ENCODE peak calls at places on chromosomes 2 and 18, in five cellular contexts. One of them, this sample, is unnamed.
A peak's percentile ranks its signal among the peaks of the same experiment; 100 is the strongest.

GRCh38 chr2:43280994-43281393 is 54.6 kb upstream of the ZFP36L2 start:
- DNase-seq in endodermal cell: no peak
- DNase-seq in AG04450: no peak
- DNase-seq in neural progenitor cell: no peak
- DNase-seq in kidney epithelial cell: no peak
- DNase-seq in this sample: no peak

GRCh38 chr2:15369129-15369528 is 192.0 kb downstream of the NBAS start:
- DNase-seq in endodermal cell: no peak
- DNase-seq in AG04450: no peak
- DNase-seq in neural progenitor cell: no peak
- DNase-seq in kidney epithelial cell: no peak
- DNase-seq in this sample: no peak

GRCh38 chr2:53202063-53202462 is 565.5 kb upstream of the CHAC2 start:
- DNase-seq in endodermal cell: no peak
- DNase-seq in AG04450: peak; percentile 59
- DNase-seq in neural progenitor cell: no peak
- DNase-seq in kidney epithelial cell: peak; percentile 74
- DNase-seq in this sample: no peak

GRCh38 chr2:64404002-64404731 is 49.8 kb upstream of the LGALSL start:
- DNase-seq in endodermal cell: peak; percentile 88
- DNase-seq in AG04450: no peak
- DNase-seq in neural progenitor cell: peak; percentile 89
- DNase-seq in kidney epithelial cell: no peak
- DNase-seq in this sample: no peak

GRCh38 chr2:26768759-26769500 is 4.8 kb downstream of the SLC35F6 start:
- DNase-seq in endodermal cell: no peak
- DNase-seq in AG04450: no peak
- DNase-seq in neural progenitor cell: no peak
- DNase-seq in kidney epithelial cell: no peak
- DNase-seq in this sample: no peak

GRCh38 chr2:224025874-224026273 is 13.2 kb downstream of the SERPINE2 start:
- DNase-seq in endodermal cell: no peak
- DNase-seq in AG04450: no peak
- DNase-seq in neural progenitor cell: no peak
- DNase-seq in kidney epithelial cell: no peak
- DNase-seq in this sample: no peak

GRCh38 chr2:58521803-58522602 is 280.9 kb upstream of the FANCL start:
- DNase-seq in endodermal cell: peak; percentile 65
- DNase-seq in AG04450: no peak
- DNase-seq in neural progenitor cell: no peak
- DNase-seq in kidney epithelial cell: no peak
- DNase-seq in this sample: no peak

GRCh38 chr2:22002066-22002465 is 878.3 kb downstream of the TDRD15 start:
- DNase-seq in endodermal cell: no peak
- DNase-seq in AG04450: no peak
- DNase-seq in neural progenitor cell: no peak
- DNase-seq in kidney epithelial cell: no peak
- DNase-seq in this sample: no peak

GRCh38 chr2:42569116-42569711 is 782 bp downstream of the MTA3 start:
- DNase-seq in endodermal cell: peak; percentile 66
- DNase-seq in AG04450: no peak
- DNase-seq in neural progenitor cell: peak; percentile 55
- DNase-seq in kidney epithelial cell: no peak
- DNase-seq in this sample: peak; percentile 36

GRCh38 chr2:174951746-174952145 is 53.4 kb downstream of the CHN1 start:
- DNase-seq in endodermal cell: no peak
- DNase-seq in AG04450: peak; percentile 65
- DNase-seq in neural progenitor cell: peak; percentile 15
- DNase-seq in kidney epithelial cell: no peak
- DNase-seq in this sample: no peak

GRCh38 chr2:85886585-85886984 is 2.2 kb downstream of the ST3GAL5 start:
- DNase-seq in endodermal cell: no peak
- DNase-seq in AG04450: peak; percentile 90
- DNase-seq in neural progenitor cell: no peak
- DNase-seq in kidney epithelial cell: peak; percentile 80
- DNase-seq in this sample: peak; percentile 36
- H3K4me3 ChIP-seq in endodermal cell: peak overlapping the region; percentile 89
- H3K4me3 ChIP-seq in AG04450: peak overlapping the region; percentile 73
- H3K4me3 ChIP-seq in neural progenitor cell: no peak overlapping the region
- H3K4me3 ChIP-seq in kidney epithelial cell: no peak overlapping the region
- H3K4me3 ChIP-seq in this sample: no peak overlapping the region

DNA sequence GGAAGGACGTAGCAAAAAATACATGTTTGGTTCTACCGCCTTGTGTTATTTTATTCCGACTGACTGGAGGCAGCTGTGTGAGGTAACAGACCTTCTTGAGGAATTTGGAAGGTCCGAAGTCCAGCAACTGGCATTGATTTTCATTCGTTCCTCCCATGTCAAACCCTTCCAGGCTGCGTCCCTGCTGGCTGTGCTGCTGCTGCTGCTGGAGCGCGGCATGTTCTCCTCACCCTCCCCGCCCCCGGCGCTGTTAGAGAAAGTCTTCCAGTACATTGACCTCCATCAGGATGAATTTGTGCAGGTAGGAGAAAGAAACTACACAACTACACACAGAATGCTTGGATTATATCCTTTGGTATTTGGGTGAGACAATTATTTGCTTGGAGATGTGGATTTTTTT is 21.9 kb downstream of the CNDP1 start:
- DNase-seq in endodermal cell: no peak
- DNase-seq in AG04450: no peak
- DNase-seq in neural progenitor cell: no peak
- DNase-seq in kidney epithelial cell: no peak
- DNase-seq in this sample: no peak
- TF ChIP-seq CTCF in endodermal cell: no peak
- TF ChIP-seq CTCF in AG04450: no peak
- TF ChIP-seq CTCF in neural progenitor cell: no peak
- TF ChIP-seq CTCF in kidney epithelial cell: no peak
- TF ChIP-seq CTCF in this sample: no peak

GRCh38 chr2:134323777-134324176 is 69.9 kb downstream of the MGAT5 start:
- DNase-seq in endodermal cell: no peak
- DNase-seq in AG04450: no peak
- DNase-seq in neural progenitor cell: no peak
- DNase-seq in kidney epithelial cell: no peak
- DNase-seq in this sample: no peak
- H3K4me3 ChIP-seq in endodermal cell: no peak overlapping the region
- H3K4me3 ChIP-seq in AG04450: no peak overlapping the region
- H3K4me3 ChIP-seq in neural progenitor cell: no peak overlapping the region
- H3K4me3 ChIP-seq in kidney epithelial cell: no peak overlapping the region
- H3K4me3 ChIP-seq in this sample: no peak overlapping the region

GRCh38 chr2:60880988-60881932 is at the start of gene REL:
- DNase-seq in endodermal cell: peak; percentile 96
- DNase-seq in AG04450: peak; percentile 74
- DNase-seq in neural progenitor cell: peak; percentile 97
- DNase-seq in kidney epithelial cell: peak; percentile 74
- DNase-seq in this sample: peak; percentile 95
- TF ChIP-seq CTCF in endodermal cell: peak; percentile 51
- TF ChIP-seq CTCF in AG04450: peak; percentile 24
- TF ChIP-seq CTCF in neural progenitor cell: peak; percentile 33
- TF ChIP-seq CTCF in kidney epithelial cell: peak; percentile 25
- TF ChIP-seq CTCF in this sample: peak; percentile 21

GRCh38 chr2:148553332-148553887 is 91.1 kb upstream of the EPC2 start:
- DNase-seq in endodermal cell: no peak
- DNase-seq in AG04450: no peak
- DNase-seq in neural progenitor cell: no peak
- DNase-seq in kidney epithelial cell: no peak
- DNase-seq in this sample: no peak
- H3K4me3 ChIP-seq in endodermal cell: no peak overlapping the region
- H3K4me3 ChIP-seq in AG04450: peak overlapping the region; percentile 57
- H3K4me3 ChIP-seq in neural progenitor cell: no peak overlapping the region
- H3K4me3 ChIP-seq in kidney epithelial cell: no peak overlapping the region
- H3K4me3 ChIP-seq in this sample: no peak overlapping the region

GRCh38 chr18:31680836-31681568 is 3.4 kb downstream of the B4GALT6 start:
- DNase-seq in endodermal cell: no peak
- DNase-seq in AG04450: no peak
- DNase-seq in neural progenitor cell: no peak
- DNase-seq in kidney epithelial cell: no peak
- DNase-seq in this sample: no peak
- TF ChIP-seq CTCF in endodermal cell: peak; percentile 76
- TF ChIP-seq CTCF in AG04450: no peak
- TF ChIP-seq CTCF in neural progenitor cell: peak; percentile 54
- TF ChIP-seq CTCF in kidney epithelial cell: no peak
- TF ChIP-seq CTCF in this sample: peak; percentile 36